ENCODE peak calls at places on chromosomes 6 and 20, in seven cellular contexts. X, G, M, V, I, U and H are unnamed samples.

GRCh38 chr6:101069191-101069795 is 188.2 kb upstream of the ASCC3 start:
- DNase-seq in I (no peak), X (no peak), M (no peak), V (no peak), G (no peak), U (no peak), H (no peak)

GRCh38 chr6:85945454-85946185 is 302.9 kb upstream of the SYNCRIP start:
- DNase-seq in G (no peak), U (no peak), V (no peak), X (no peak), I (no peak), M (no peak), H (no peak)

GRCh38 chr6:67952121-67952520 is 683.0 kb upstream of the ADGRB3 start:
- DNase-seq in V (no peak), X (no peak), I (no peak), G (no peak), U (no peak), M (no peak), H (no peak)

GRCh38 chr6:82045965-82046756 is 201.4 kb downstream of the IBTK start:
- DNase-seq in X (no peak), I (no peak), G (no peak), U (no peak), V (no peak), M (no peak), H (no peak)

GRCh38 chr6:4883298-4883697 is 107.1 kb downstream of the CDYL start:
- DNase-seq in V (no peak), G (no peak), M (no peak), U (no peak), X (no peak), I (no peak), H (no peak)

GRCh38 chr6:121090492-121090891 is 243.8 kb downstream of the TBC1D32 start:
- DNase-seq in V (no peak), U (no peak), G (no peak), M (no peak), X (no peak), I (no peak), H (no peak)

GRCh38 chr6:136317023-136317649 is 27.5 kb upstream of the BCLAF1 start:
- DNase-seq in X (peak; percentile 4), M (peak; percentile 71), G (peak; percentile 53), I (peak; percentile 62), V (no peak), U (peak; percentile 64), H (peak; percentile 18)

GRCh38 chr6:4402477-4402976 is 267.2 kb upstream of the ECI2 start:
- DNase-seq in U (no peak), M (no peak), X (no peak), V (no peak), I (peak; percentile 10), G (no peak), H (no peak)

GRCh38 chr6:30544666-30545272 is 11.5 kb downstream of the GNL1 start:
- DNase-seq in G (peak; percentile 60), I (peak; percentile 55), M (peak; percentile 36), V (no peak), X (no peak), U (peak; percentile 59), H (no peak)

GRCh38 chr6:149246691-149247384 is 70.7 kb upstream of the TAB2 start:
- DNase-seq in U (no peak), I (no peak), V (no peak), X (peak; percentile 66), M (no peak), G (no peak), H (no peak)

GRCh38 chr6:34412643-34413214 is 13.1 kb downstream of the RPS10 start:
- DNase-seq in X (no peak), I (no peak), U (no peak), M (no peak), V (no peak), G (no peak), H (no peak)

GRCh38 chr6:53724501-53724900 is 58.9 kb upstream of the KLHL31 start:
- DNase-seq in X (no peak), U (no peak), M (no peak), V (no peak), G (no peak), I (no peak), H (no peak)

GRCh38 chr6:13496508-13497180 is 9.2 kb upstream of the GFOD1 start:
- DNase-seq in U (no peak), M (no peak), I (no peak), G (no peak), X (no peak), V (no peak), H (no peak)

GRCh38 chr6:90574610-90575009 is 12.3 kb downstream of the MAP3K7 start:
- DNase-seq in G (no peak), M (no peak), I (no peak), V (no peak), X (no peak), U (no peak), H (no peak)

GRCh38 chr6:31423550-31423949 is 20.2 kb downstream of the MICA start:
- DNase-seq in X (no peak), I (no peak), M (no peak), U (no peak), V (no peak), G (no peak), H (no peak)

GRCh38 chr20:37973059-37973910 is 60.0 kb downstream of the TTI1 start:
- DNase-seq in U (peak; percentile 28), M (no peak), X (no peak), G (no peak), V (peak; percentile 39), I (no peak), H (no peak)

GRCh38 chr20:19251506-19251905 is 39.1 kb downstream of the SLC24A3 start:
- DNase-seq in X (no peak), U (no peak), M (no peak), V (peak; percentile 37), G (no peak), I (no peak), H (no peak)

GRCh38 chr6:80356545-80356944 is 250.1 kb downstream of the BCKDHB start:
- DNase-seq in M (no peak), X (no peak), V (no peak), U (no peak), I (no peak), G (no peak), H (no peak)

GRCh38 chr20:63847374-63848002 is 13.8 kb upstream of the ABHD16B start:
- DNase-seq in U (peak; percentile 73), G (no peak), M (no peak), X (no peak), V (peak; percentile 75), I (no peak), H (no peak)

GRCh38 chr20:15643713-15644112 is 929.5 kb downstream of the KIF16B start:
- DNase-seq in U (no peak), I (peak; percentile 16), X (no peak), V (no peak), G (no peak), M (no peak), H (no peak)

DNA sequence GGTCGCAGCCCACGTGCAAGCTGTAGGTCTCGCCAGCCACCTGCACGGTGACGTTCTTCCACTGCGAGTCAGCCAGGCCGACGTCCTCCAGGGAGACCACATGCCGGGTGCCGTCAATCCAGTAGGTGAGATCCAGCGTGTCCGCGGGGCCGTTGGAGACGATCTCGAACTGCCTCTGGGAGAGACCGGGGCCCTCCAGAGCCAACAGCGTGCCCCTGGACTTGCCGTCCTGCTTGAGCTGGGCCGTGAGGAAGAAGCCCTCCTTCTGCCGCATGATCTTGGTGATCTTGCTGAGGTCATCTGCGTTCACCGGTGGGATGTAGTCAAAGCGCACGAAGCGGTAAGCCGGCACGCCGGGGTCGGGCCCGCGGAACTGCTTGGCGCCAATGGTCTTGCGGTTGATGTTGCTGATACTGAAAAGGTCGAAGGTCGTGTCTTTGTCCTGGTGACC is 5.1 kb downstream of the THBS2 start:
- DNase-seq in V (no peak), M (no peak), G (no peak), U (no peak), X (no peak), I (no peak), H (no peak)
- TF ChIP-seq YY1 in V (no peak), M (no peak), G (no peak), U (no peak), X (no peak), I (no peak), H (no peak)

GRCh38 chr6:131669891-131670290 is 31.3 kb downstream of the OR2A4 start:
- DNase-seq in I (no peak), V (no peak), X (no peak), M (no peak), U (no peak), G (no peak), H (no peak)
- H3K9me3 ChIP-seq in I (no peaks in the 10 kb centered on the region), V (no peaks in the 10 kb centered on the region), X (no peaks in the 10 kb centered on the region), M (no peaks in the 10 kb centered on the region), U (no peaks in the 10 kb centered on the region), G (no peaks in the 10 kb centered on the region), H (no peaks in the 10 kb centered on the region)

GRCh38 chr20:40986774-40987173 is 41.8 kb upstream of the TOP1 start:
- DNase-seq in U (no peak), X (no peak), I (no peak), G (no peak), V (peak; percentile 6), M (no peak), H (no peak)

GRCh38 chr20:40991181-40991889 is 37.3 kb upstream of the TOP1 start:
- DNase-seq in I (no peak), U (no peak), G (no peak), X (peak; percentile 99), V (peak; percentile 31), M (no peak), H (no peak)

GRCh38 chr20:40992349-40993113 is 36.1 kb upstream of the TOP1 start:
- DNase-seq in V (peak; percentile 14), M (no peak), X (no peak), G (no peak), I (no peak), U (no peak), H (no peak)

GRCh38 chr20:40993794-40994540 is 34.7 kb upstream of the TOP1 start:
- DNase-seq in V (peak; percentile 10), X (no peak), M (no peak), I (no peak), U (no peak), G (no peak), H (no peak)

DNA sequence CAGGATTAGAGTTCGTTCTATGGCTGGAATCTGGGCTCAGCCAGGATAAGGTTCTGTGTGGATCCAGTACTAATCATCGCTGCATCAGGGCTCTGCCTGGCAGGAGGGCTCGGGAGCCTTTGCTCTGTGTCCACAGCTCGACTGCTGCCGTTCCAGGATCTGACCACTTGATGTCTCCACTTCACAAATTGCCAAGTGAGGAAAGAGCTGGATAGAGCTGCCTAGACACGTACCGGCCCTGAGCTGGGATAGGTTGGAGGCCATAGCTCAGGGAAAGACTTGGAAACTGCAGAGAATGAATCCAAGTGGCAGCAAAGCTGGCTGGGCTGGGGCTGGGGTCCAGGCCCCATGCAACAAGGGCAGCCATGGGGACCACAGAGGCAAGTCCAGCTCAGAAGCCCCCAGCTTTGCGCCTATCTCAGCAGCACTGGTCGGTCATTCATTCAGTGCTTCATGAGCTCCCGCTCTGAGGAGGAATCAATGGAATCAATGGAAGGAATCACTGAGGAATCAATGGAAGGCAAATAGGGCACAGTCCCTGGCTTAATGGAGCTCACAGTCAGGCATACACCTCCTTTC is 38.0 kb upstream of the TOP1 start:
- DNase-seq in G (peak; percentile 84), V (peak; percentile 79), M (peak; percentile 75), U (peak; percentile 60), I (peak; percentile 93), X (peak; percentile 70), H (peak; percentile 80)
- TF ChIP-seq YY1 in G (peak; percentile 37), V (peak; percentile 51), M (no peak), U (peak; percentile 34), I (peak; percentile 70), X (peak; percentile 48), H (no peak)

DNA sequence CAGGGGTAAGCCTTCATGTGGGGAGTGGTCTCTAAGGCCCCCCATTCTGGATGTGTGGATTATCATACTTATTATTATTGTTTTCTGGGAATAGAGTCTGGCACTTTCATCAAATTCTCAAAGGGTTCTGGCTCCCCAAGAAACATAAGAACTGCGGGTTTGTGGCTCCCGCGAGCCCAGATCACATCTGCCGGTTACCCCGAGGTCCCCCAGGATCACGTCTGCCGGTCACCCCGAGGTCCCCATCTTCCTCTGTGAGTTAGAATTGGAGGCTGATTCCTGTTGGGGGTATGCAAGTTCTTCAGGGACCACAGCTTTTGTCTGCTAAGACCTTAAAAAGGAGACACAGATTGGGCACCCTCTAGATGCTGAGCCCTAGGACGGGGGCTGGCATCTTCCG is 116.7 kb upstream of the FRMD1 start:
- DNase-seq in M (no peak), U (no peak), G (peak; percentile 9), X (no peak), I (no peak), V (peak; percentile 28), H (no peak)
- H3K9me3 ChIP-seq in M (no peaks in the 10 kb centered on the region), U (no peaks in the 10 kb centered on the region), G (no peaks in the 10 kb centered on the region), X (no peaks in the 10 kb centered on the region), I (no peaks in the 10 kb centered on the region), V (no peaks in the 10 kb centered on the region), H (no peaks in the 10 kb centered on the region)